ENCODE peak calls at places on chromosome 20, in five cellular contexts. O is GM12891, P is NB4, V is IMR-90, C is breast epithelium. W is an unnamed sample.

GRCh38 chr20:32560989-32561830 is 23.9 kb downstream of the NOL4L start:
- DNase-seq in P (no peak), C (no peak), O (no peak), V (no peak), W (no peak)

GRCh38 chr20:60882776-60883303 is 369.2 kb upstream of the CDH4 start:
- DNase-seq in V (no peak), C (no peak), O (no peak), P (no peak), W (no peak)

GRCh38 chr20:57657537-57658446 is 37.6 kb upstream of the ZBP1 start:
- DNase-seq in V (no peak), O (peak), C (peak), P (no peak), W (peak)

GRCh38 chr20:38667417-38667956 is 56.8 kb upstream of the SLC32A1 start:
- DNase-seq in C (no peak), O (no peak), P (no peak), V (no peak), W (no peak)

GRCh38 chr20:21505810-21506530 is 7.9 kb downstream of the NKX2-2 start:
- DNase-seq in V (peak), O (peak), C (no peak), P (peak), W (peak)

GRCh38 chr20:49987015-49987867 is 4.5 kb downstream of the SNAI1 start:
- DNase-seq in P (no peak), V (peak), O (no peak), C (no peak), W (no peak)

GRCh38 chr20:48799315-48800105 is 28.3 kb downstream of the PREX1 start:
- DNase-seq in V (no peak), P (no peak), O (no peak), C (no peak), W (no peak)

GRCh38 chr20:17946572-17947473 is 21.8 kb downstream of the SNX5 start:
- DNase-seq in P (no peak), V (no peak), O (no peak), C (no peak), W (no peak)

GRCh38 chr20:25706793-25707192 is 10.1 kb upstream of the ZNF337 start:
- DNase-seq in O (no peak), C (no peak), P (no peak), V (no peak), W (no peak)

GRCh38 chr20:21808863-21809664 is 103.6 kb downstream of the PAX1 start:
- DNase-seq in O (peak), V (no peak), P (peak), C (no peak), W (peak)

GRCh38 chr20:20611165-20611564 is 101.3 kb downstream of the RALGAPA2 start:
- DNase-seq in C (no peak), V (no peak), O (no peak), P (no peak), W (no peak)

GRCh38 chr20:43187476-43188233 is 2.1 kb downstream of the PTPRT start:
- DNase-seq in C (peak), P (peak), V (peak), O (peak), W (peak)

GRCh38 chr20:59988141-59988540 is 29.9 kb downstream of the CDH26 start:
- DNase-seq in O (no peak), P (no peak), V (peak), C (peak), W (peak)

GRCh38 chr20:8854566-8854965 is 214.3 kb upstream of the PLCB4 start:
- DNase-seq in C (no peak), P (no peak), O (no peak), V (peak), W (no peak)

GRCh38 chr20:24640686-24641085 is 171.3 kb downstream of the SYNDIG1 start:
- DNase-seq in P (no peak), V (no peak), C (no peak), O (no peak), W (no peak)

GRCh38 chr20:3749689-3750639 is 17.5 kb downstream of the HSPA12B start:
- DNase-seq in O (peak), V (no peak), P (peak), C (no peak), W (peak)

GRCh38 chr20:43963233-43963632 is 48.6 kb downstream of the TOX2 start:
- DNase-seq in O (no peak), P (no peak), V (peak), C (no peak), W (no peak)

GRCh38 chr20:58986968-58987517 is 6.0 kb downstream of the NELFCD start:
- DNase-seq in P (no peak), O (no peak), V (no peak), C (no peak), W (no peak)

GRCh38 chr20:48846516-48847492 is 19.0 kb upstream of the PREX1 start:
- DNase-seq in O (peak), P (peak), V (no peak), C (no peak), W (no peak)

GRCh38 chr20:8933391-8933807 is 135.5 kb upstream of the PLCB4 start:
- DNase-seq in C (peak), O (no peak), P (no peak), V (no peak), W (no peak)

GRCh38 chr20:57203986-57204385 is 62.5 kb downstream of the BMP7 start:
- DNase-seq in C (no peak), O (no peak), P (no peak), V (no peak), W (no peak)

GRCh38 chr20:53829086-53829703 is 235.6 kb upstream of the ZNF217 start:
- DNase-seq in P (peak), O (no peak), V (peak), C (no peak), W (peak)

GRCh38 chr20:64037498-64038213 is 1.7 kb downstream of the C20orf204 start:
- DNase-seq in V (no peak), C (no peak), O (no peak), P (peak), W (no peak)

GRCh38 chr20:55800501-55800900 is 204.8 kb downstream of the CBLN4 start:
- DNase-seq in V (no peak), O (no peak), P (no peak), C (no peak), W (no peak)

GRCh38 chr20:31595654-31596411 is 9.3 kb upstream of the ID1 start:
- DNase-seq in V (peak), O (no peak), P (no peak), C (no peak), W (peak)

GRCh38 chr20:13231031-13231752 is 10.1 kb downstream of the ISM1 start:
- DNase-seq in P (no peak), O (no peak), V (peak), C (no peak), W (no peak)

GRCh38 chr20:5205348-5206210 is 78.8 kb downstream of the CDS2 start:
- DNase-seq in P (peak), C (peak), V (peak), O (peak), W (peak)

GRCh38 chr20:37552415-37552814 is 24.7 kb upstream of the BLCAP start:
- DNase-seq in O (no peak), P (no peak), C (no peak), V (peak), W (no peak)

GRCh38 chr20:46132705-46133120 is 14.6 kb downstream of the CD40 start:
- DNase-seq in O (peak), V (peak), C (peak), P (peak), W (peak)
- TF ChIP-seq POLR2A in O (no peak), V (no peak), C (no peak), P (no peak), W (no peak)

GRCh38 chr20:62900052-62900691 is 26.1 kb downstream of the DIDO1 start:
- DNase-seq in V (peak), O (peak), P (peak), C (peak), W (peak)

GRCh38 chr20:62901891-62902290 is 24.4 kb downstream of the DIDO1 start:
- DNase-seq in O (no peak), C (no peak), V (no peak), P (no peak), W (no peak)

GRCh38 chr20:62900692-62901584 is 25.4 kb downstream of the DIDO1 start:
- DNase-seq in V (no peak), P (no peak), O (no peak), C (peak), W (no peak)

GRCh38 chr20:62905536-62906117 is 20.7 kb downstream of the DIDO1 start:
- DNase-seq in C (no peak), V (no peak), O (no peak), P (no peak), W (no peak)

GRCh38 chr20:62902926-62903615 is 23.2 kb downstream of the DIDO1 start:
- DNase-seq in P (no peak), O (no peak), C (no peak), V (peak), W (no peak)
- TF ChIP-seq POLR2A in P (no peak), O (no peak), C (no peak), V (no peak), W (no peak)

DNA sequence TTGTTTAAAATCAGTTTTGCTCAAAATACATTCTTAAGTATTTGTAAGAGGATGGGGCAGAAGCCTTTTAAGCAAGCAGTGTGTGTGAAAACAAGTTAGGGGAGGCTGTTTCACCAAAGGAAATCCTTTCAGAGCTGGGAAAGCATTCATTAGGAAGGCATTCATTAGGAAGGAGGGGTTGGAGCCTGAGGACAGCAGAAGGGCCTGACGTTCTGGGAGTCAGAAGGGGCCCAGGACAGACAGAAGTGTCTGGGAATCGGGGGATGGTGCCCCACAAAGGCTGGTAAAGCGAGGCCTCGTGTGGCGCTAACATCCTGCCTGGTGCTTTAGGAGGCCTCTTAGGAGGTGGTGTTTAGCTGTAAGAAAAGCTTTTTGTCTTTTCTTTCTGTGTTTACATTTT is 80.6 kb upstream of the NXT1 start:
- DNase-seq in V (no peak), P (no peak), C (no peak), O (no peak), W (no peak)
- TF ChIP-seq POLR2A in V (no peak), P (no peak), C (no peak), O (no peak), W (no peak)

GRCh38 chr20:11331096-11331495 is 586.6 kb upstream of the BTBD3 start:
- DNase-seq in O (no peak), V (no peak), P (no peak), C (no peak), W (no peak)
- TF ChIP-seq POLR2A in O (no peak), V (no peak), P (no peak), C (no peak), W (no peak)

DNA sequence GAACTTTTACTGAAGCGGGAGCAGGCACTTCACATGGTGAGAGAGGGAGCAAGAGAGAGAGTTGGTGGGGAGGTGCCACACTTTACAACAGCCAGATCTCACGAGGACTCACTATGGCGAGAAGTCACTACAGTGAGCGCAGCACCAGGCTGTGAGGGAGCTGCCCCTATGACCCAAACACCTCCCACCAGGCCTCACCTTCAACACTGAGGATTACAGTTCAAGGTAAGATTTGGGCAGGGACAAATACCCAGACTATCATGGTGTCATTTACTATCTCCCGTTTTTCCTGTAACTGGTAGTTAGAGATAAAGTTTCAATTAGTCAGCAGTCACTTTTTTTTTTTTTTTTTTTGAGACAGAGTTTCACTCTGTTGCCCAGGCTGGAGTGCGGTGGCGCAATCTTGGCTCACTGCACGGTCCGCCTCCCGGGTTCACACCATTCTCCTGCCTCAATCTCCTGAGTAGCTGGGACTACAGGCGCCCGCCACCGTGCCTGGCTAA is 7.8 kb downstream of the RBCK1 start:
- DNase-seq in C (no peak), V (no peak), O (no peak), P (peak), W (no peak)
- TF ChIP-seq POLR2A in C (no peak), V (no peak), O (no peak), P (no peak), W (no peak)

DNA sequence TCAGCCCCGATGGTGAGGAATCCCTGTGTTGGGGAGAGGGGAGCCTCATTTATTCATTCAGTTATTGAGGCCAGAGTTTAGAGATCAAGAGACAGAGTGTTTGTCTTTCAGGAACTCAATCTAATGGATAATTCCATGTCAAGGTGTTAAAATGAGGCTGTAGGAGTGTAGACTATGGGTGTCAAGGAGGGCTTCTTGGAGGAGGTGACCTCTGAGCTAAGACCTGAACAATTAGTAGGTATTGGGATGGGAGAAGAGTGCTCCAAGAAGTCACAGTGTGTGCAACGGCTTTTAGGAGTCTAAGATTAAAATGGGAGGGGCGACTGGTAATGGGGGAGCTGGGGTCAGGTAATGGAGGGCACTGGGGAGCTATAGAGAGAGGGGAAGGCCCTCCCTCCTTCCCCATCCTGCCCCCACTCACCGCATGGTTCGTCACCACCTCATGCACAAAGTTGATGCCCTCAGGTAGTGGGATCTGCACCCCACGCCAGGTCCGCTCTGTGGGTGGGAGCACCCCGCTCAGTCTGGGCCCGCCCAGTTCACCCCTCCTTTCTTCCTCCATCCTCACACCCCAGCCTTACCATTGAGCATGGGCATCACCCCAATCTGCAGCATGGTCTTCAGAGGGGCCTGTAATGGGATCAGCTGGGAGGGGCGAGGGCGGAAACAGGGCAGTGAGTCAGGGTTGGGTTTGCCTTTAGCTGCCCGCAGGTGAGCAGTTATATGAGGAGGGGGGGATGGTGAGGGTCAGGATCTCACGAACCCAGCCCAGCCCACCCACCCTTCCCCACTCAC is 8.1 kb downstream of the CTSA start:
- DNase-seq in C (no peak), P (no peak), V (no peak), O (no peak), W (no peak)
- TF ChIP-seq POLR2A in C (no peak), P (no peak), V (no peak), O (no peak), W (no peak)

W was measured in body of pancreas.